ENCODE peak calls at places on chromosomes 16 and 17, in five cellular contexts. L is HCT116, V is RWPE2, N is left lung, X is omental fat pad. R is an unnamed sample.

GRCh38 chr17:76957600-76958464 is 89.6 kb downstream of the MGAT5B start:
- ATAC-seq in L (no peak), V (no peak), X (no peak), N (no peak), R (peak)

GRCh38 chr16:82361885-82362284 is 191.9 kb upstream of the MPHOSPH6 start:
- ATAC-seq in X (no peak), N (no peak), V (no peak), L (no peak), R (no peak)

GRCh38 chr17:41535764-41536481 is 7.8 kb upstream of the KRT19 start:
- ATAC-seq in V (peak), N (peak), L (peak), X (no peak), R (no peak)

GRCh38 chr17:70080541-70081347 is 5.7 kb downstream of the KCNJ16 start:
- ATAC-seq in L (no peak), N (no peak), V (no peak), X (peak), R (no peak)

GRCh38 chr17:45834471-45835396 is 9.9 kb upstream of the SPPL2C start:
- ATAC-seq in L (peak), X (no peak), V (peak), N (no peak), R (no peak)

GRCh38 chr17:78173025-78173715 is 4.8 kb downstream of the SYNGR2 start:
- ATAC-seq in L (no peak), X (no peak), N (no peak), V (no peak), R (no peak)

GRCh38 chr16:50448522-50448921 is 79.7 kb upstream of the BRD7 start:
- ATAC-seq in L (peak), N (no peak), X (no peak), V (peak), R (peak)

GRCh38 chr17:27456681-27457404 is 595 bp downstream of the KSR1 start:
- ATAC-seq in L (no peak), N (no peak), X (no peak), V (no peak), R (peak)

GRCh38 chr17:12089809-12090384 is 69.2 kb downstream of the MAP2K4 start:
- ATAC-seq in N (no peak), V (peak), L (peak), X (no peak), R (peak)

GRCh38 chr17:14156689-14157088 is 80.0 kb downstream of the CDRT15 start:
- ATAC-seq in N (no peak), L (no peak), X (no peak), V (no peak), R (no peak)

GRCh38 chr17:75889454-75889853 is 7.3 kb downstream of the TRIM65 start:
- ATAC-seq in X (no peak), N (no peak), V (no peak), L (peak), R (no peak)

GRCh38 chr17:75821552-75821951 is 22.7 kb downstream of the UNC13D start:
- ATAC-seq in X (no peak), L (no peak), N (no peak), V (no peak), R (no peak)

GRCh38 chr17:39485555-39485954 is 24.3 kb downstream of the CDK12 start:
- ATAC-seq in X (no peak), L (peak), V (peak), N (peak), R (peak)

GRCh38 chr17:82775033-82775823 is 23.4 kb downstream of the TBCD start:
- ATAC-seq in N (peak), V (peak), L (peak), X (no peak), R (peak)

GRCh38 chr17:78421084-78421533 is 42.7 kb downstream of the PGS1 start:
- ATAC-seq in X (no peak), N (no peak), L (no peak), V (no peak), R (no peak)

R was measured in SK-N-SH treated with all-trans-retinoic acid at 6 μM for 48 hours.